ENCODE peak calls at places on chromosomes 13 and 19, in five cellular contexts. W is SK-N-SH, H is GM12878, A is HepG2, E is K562. F is an unnamed sample.

GRCh38 chr13:101846701-101847100 is 394.2 kb downstream of the ITGBL1 start:
- DNase-seq in H (no peak), W (no peak), A (no peak), E (no peak), F (no peak)

GRCh38 chr19:21439372-21439771 is 42.4 kb downstream of the ZNF493 start:
- DNase-seq in A (peak; percentile 4), W (no peak), E (no peak), H (no peak), F (no peak)

GRCh38 chr19:8569066-8569761 is 8.0 kb downstream of the MYO1F start:
- DNase-seq in W (no peak), H (peak; percentile 63), E (peak; percentile 80), A (no peak), F (peak; percentile 49)

GRCh38 chr19:15374796-15375440 is 4.7 kb downstream of the AKAP8 start:
- DNase-seq in H (no peak), A (no peak), W (peak; percentile 43), E (no peak), F (no peak)

GRCh38 chr13:51643882-51644281 is 59.6 kb downstream of the WDFY2 start:
- DNase-seq in E (no peak), H (no peak), W (no peak), A (peak; percentile 63), F (peak; percentile 68)

GRCh38 chr19:3655402-3656072 is 28.9 kb upstream of the CACTIN start:
- DNase-seq in A (no peak), H (no peak), E (peak; percentile 34), W (peak; percentile 59), F (no peak)

GRCh38 chr13:73857106-73857505 is 277.1 kb downstream of the KLF12 start:
- DNase-seq in E (no peak), W (no peak), A (no peak), H (no peak), F (no peak)

GRCh38 chr19:47719047-47719885 is 6.0 kb downstream of the EHD2 start:
- DNase-seq in W (peak; percentile 95), A (peak; percentile 44), E (no peak), H (no peak), F (no peak)

GRCh38 chr13:94339116-94339687 is 140.3 kb downstream of the DCT start:
- DNase-seq in H (no peak), W (no peak), E (no peak), A (no peak), F (no peak)

GRCh38 chr13:41544824-41545707 is 87.7 kb downstream of the RGCC start:
- DNase-seq in H (no peak), W (no peak), E (no peak), A (no peak), F (no peak)

GRCh38 chr13:98083936-98084335 is 59.0 kb upstream of the FARP1 start:
- DNase-seq in A (no peak), W (no peak), H (no peak), E (no peak), F (no peak)

GRCh38 chr13:34412817-34413365 is 529.2 kb upstream of the NBEA start:
- DNase-seq in A (no peak), H (no peak), W (no peak), E (no peak), F (no peak)

GRCh38 chr13:99496322-99497142 is 4.7 kb upstream of the TM9SF2 start:
- DNase-seq in A (peak; percentile 98), W (no peak), H (peak; percentile 75), E (peak; percentile 13), F (peak; percentile 36)
- TF ChIP-seq ZBTB33 in A (no peak), W (no peak), H (no peak), E (no peak), F (no peak)

GRCh38 chr13:25930655-25931054 is 121.2 kb downstream of the SHISA2 start:
- DNase-seq in W (peak; percentile 41), H (no peak), A (no peak), E (no peak), F (no peak)

GRCh38 chr13:25934127-25934526 is 117.7 kb downstream of the SHISA2 start:
- DNase-seq in W (no peak), E (no peak), A (no peak), H (no peak), F (no peak)

GRCh38 chr13:25932353-25932752 is 119.5 kb downstream of the SHISA2 start:
- DNase-seq in H (no peak), A (no peak), W (no peak), E (no peak), F (no peak)

GRCh38 chr13:25929816-25930215 is 122.0 kb downstream of the SHISA2 start:
- DNase-seq in E (no peak), A (no peak), W (no peak), H (no peak), F (no peak)

GRCh38 chr13:25933520-25933919 is 118.3 kb downstream of the SHISA2 start:
- DNase-seq in W (no peak), E (no peak), A (no peak), H (no peak), F (no peak)
- TF ChIP-seq ZBTB33 in W (no peak), E (no peak), A (no peak), H (no peak), F (no peak)

GRCh38 chr19:48874309-48875135 is 2.3 kb downstream of the PPP1R15A start:
- DNase-seq in H (no peak), E (peak; percentile 52), A (no peak), W (no peak), F (no peak)
- TF ChIP-seq ZBTB33 in H (no peak), E (no peak), A (no peak), W (no peak), F (no peak)

GRCh38 chr19:10286803-10287737 is at the start of gene ICAM4:
- DNase-seq in W (peak; percentile 64), H (no peak), A (peak; percentile 63), E (peak; percentile 83), F (no peak)

GRCh38 chr19:10289167-10289835 is 451 bp upstream of the ICAM5 start:
- DNase-seq in A (peak; percentile 53), H (no peak), W (peak; percentile 68), E (peak; percentile 67), F (peak; percentile 77)

GRCh38 chr19:10290439-10290875 is 705 bp downstream of the ICAM5 start:
- DNase-seq in E (no peak), A (no peak), W (no peak), H (no peak), F (no peak)

GRCh38 chr19:10289836-10290438 is at the start of gene ICAM5:
- DNase-seq in H (no peak), E (peak; percentile 61), W (no peak), A (no peak), F (peak; percentile 57)

DNA sequence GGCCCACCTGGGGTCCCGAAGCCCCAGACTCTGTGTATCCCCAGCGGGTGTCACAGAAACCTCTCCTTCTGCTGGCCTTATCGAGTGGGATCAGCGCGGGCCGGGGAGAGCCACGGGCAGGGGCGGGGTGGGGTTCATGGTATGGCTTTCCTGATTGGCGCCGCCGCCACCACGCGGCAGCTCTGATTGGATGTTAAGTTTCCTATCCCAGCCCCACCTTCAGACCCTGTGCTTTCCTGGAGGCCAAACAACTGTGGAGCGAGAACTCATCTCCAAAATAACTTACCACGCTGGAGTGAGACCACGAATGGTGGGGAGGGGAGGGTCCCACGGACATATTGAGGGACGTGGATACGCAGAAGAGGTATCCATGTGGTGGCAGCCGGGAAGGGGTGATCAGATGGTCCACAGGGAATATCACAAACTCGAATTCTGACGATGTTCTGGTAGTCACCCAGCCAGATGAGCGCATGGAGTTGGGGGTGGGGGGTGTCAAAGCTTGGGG is 1.0 kb upstream of the ICAM5 start:
- DNase-seq in H (no peak), A (peak; percentile 77), E (peak; percentile 89), W (peak; percentile 83), F (peak; percentile 74)
- TF ChIP-seq ZBTB33 in H (no peak), A (no peak), E (no peak), W (no peak), F (no peak)

GRCh38 chr13:95341441-95341840 is 40.2 kb upstream of the ABCC4 start:
- DNase-seq in W (no peak), H (no peak), E (no peak), A (no peak), F (no peak)
- TF ChIP-seq ZBTB33 in W (no peak), H (no peak), E (no peak), A (no peak), F (no peak)

GRCh38 chr13:35768126-35768525 is 291.6 kb upstream of the MAB21L1 start:
- DNase-seq in H (no peak), A (no peak), E (no peak), W (no peak), F (no peak)
- TF ChIP-seq ZBTB33 in H (no peak), A (no peak), E (no peak), W (no peak), F (no peak)

GRCh38 chr13:28177327-28177726 is 39.0 kb downstream of the PAN3 start:
- DNase-seq in H (no peak), A (no peak), W (no peak), E (no peak), F (no peak)

GRCh38 chr13:28179974-28180373 is 41.6 kb downstream of the PAN3 start:
- DNase-seq in A (no peak), E (no peak), H (no peak), W (no peak), F (no peak)

GRCh38 chr13:28185256-28185655 is 46.9 kb downstream of the PAN3 start:
- DNase-seq in E (no peak), A (no peak), H (no peak), W (no peak), F (no peak)

GRCh38 chr13:28177877-28178276 is 39.5 kb downstream of the PAN3 start:
- DNase-seq in A (no peak), E (no peak), H (no peak), W (no peak), F (no peak)

DNA sequence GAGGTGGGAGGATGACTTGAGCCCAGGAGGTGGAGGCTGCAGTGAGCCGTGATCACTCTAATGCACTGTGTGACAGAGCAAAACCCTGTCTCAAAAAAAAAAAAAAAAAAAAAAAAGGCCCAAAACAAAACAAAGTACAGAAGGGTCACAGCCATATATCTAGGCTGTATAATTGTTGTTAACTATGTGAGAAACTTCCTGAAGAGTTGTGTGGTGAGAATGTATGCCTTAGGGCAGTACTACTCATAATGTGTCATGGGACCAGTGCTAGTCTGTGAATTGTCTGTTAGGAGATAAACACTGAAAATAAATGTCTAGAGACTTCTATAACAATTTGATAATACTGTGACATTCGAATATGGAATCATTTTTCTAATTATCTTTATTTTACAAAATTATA is 43.1 kb downstream of the PAN3 start:
- DNase-seq in W (no peak), H (no peak), A (no peak), E (no peak), F (peak; percentile 10)
- TF ChIP-seq ZBTB33 in W (no peak), H (no peak), A (no peak), E (no peak), F (no peak)

DNA sequence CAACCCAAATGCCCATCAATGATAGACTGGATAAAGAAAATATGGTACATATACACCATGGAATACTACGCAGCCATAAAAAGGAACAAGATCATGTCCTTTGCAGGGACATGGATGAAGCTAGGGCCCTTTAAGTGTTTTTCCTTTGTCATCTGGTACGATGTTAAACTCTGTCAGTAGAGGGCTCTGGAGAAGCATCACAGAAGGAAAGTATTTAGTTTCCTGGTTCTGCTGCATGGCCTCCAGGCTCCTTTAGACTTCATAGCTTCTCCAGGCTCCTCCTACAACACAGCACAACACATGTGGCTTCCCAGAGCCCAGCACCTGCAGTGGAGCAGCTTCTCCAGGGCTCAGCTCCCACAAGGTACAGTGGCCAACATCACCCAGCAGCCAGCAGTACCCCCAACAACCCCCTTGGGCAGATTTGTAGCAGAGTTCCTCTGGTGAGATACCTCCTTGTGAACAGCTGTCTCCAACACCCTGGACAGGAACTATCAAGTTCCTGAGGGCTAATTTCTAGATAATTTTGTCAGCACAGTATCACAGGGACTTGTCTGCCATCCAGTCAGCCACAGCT is 63.4 kb downstream of the KCTD12 start:
- DNase-seq in E (no peak), H (no peak), A (no peak), W (no peak), F (no peak)
- TF ChIP-seq ZBTB33 in E (no peak), H (no peak), A (no peak), W (no peak), F (no peak)

F was measured in HCT116.